ENCODE peak calls at places on chromosomes 7 and 10, in seven cellular contexts. Q is HCT116, Y is K562, I is GM12878, A is HepG2, G is H1, H is SK-N-SH. B is an unnamed sample.
A peak's percentile ranks its signal among the peaks of the same experiment; 100 is the strongest.

GRCh38 chr7:96685755-96686154 is 23.9 kb downstream of the SEM1 start:
- DNase-seq in Q (no peak), Y (no peak), I (no peak), A (no peak), G (no peak), H (no peak), B (no peak)

GRCh38 chr7:25860206-25860881 is 291.7 kb upstream of the NFE2L3 start:
- DNase-seq in Q (no peak), Y (no peak), I (no peak), A (no peak), G (peak; percentile 55), H (peak; percentile 43), B (no peak)

GRCh38 chr7:100271716-100272537 is 35.6 kb upstream of the SPDYE3 start:
- DNase-seq in Q (peak; percentile 83), Y (peak; percentile 94), I (peak; percentile 59), A (peak; percentile 92), G (peak; percentile 99), H (peak; percentile 97), B (peak; percentile 46)

GRCh38 chr7:127973797-127974196 is 57.4 kb downstream of the LRRC4 start:
- DNase-seq in Q (no peak), Y (no peak), I (no peak), A (no peak), G (no peak), H (no peak), B (no peak)

GRCh38 chr7:152847491-152847890 is 87.9 kb downstream of the ACTR3B start:
- DNase-seq in Q (no peak), Y (no peak), I (no peak), A (no peak), G (no peak), H (peak; percentile 22), B (no peak)

GRCh38 chr10:79179404-79180309 is 110.9 kb downstream of the ZMIZ1 start:
- DNase-seq in Q (no peak), Y (peak; percentile 65), I (no peak), A (no peak), G (no peak), H (peak; percentile 92), B (no peak)

GRCh38 chr10:34581871-34582532 is 233.1 kb downstream of the PARD3 start:
- DNase-seq in Q (no peak), Y (no peak), I (no peak), A (no peak), G (no peak), H (no peak), B (no peak)

GRCh38 chr10:8136745-8137144 is 82.3 kb downstream of the GATA3 start:
- DNase-seq in Q (no peak), Y (no peak), I (no peak), A (no peak), G (no peak), H (no peak), B (no peak)

GRCh38 chr7:129041142-129041928 is 13.6 kb downstream of the TNPO3 start:
- DNase-seq in Q (no peak), Y (no peak), I (no peak), A (no peak), G (no peak), H (no peak), B (no peak)

GRCh38 chr7:76372984-76373833 is 14.4 kb upstream of the YWHAG start:
- DNase-seq in Q (no peak), Y (peak; percentile 86), I (no peak), A (no peak), G (no peak), H (no peak), B (peak; percentile 75)

GRCh38 chr7:94239661-94240234 is 154.9 kb upstream of the COL1A2 start:
- DNase-seq in Q (no peak), Y (no peak), I (no peak), A (no peak), G (no peak), H (no peak), B (no peak)

GRCh38 chr10:91380873-91381561 is 29.1 kb upstream of the HECTD2 start:
- DNase-seq in Q (no peak), Y (no peak), I (no peak), A (no peak), G (no peak), H (peak; percentile 67), B (no peak)

GRCh38 chr7:150971242-150972048 is 6.7 kb downstream of the KCNH2 start:
- DNase-seq in Q (no peak), Y (peak; percentile 82), I (no peak), A (no peak), G (no peak), H (peak; percentile 90), B (no peak)

GRCh38 chr10:110042891-110043290 is 35.1 kb downstream of the ADD3 start:
- DNase-seq in Q (no peak), Y (no peak), I (no peak), A (peak; percentile 58), G (no peak), H (no peak), B (no peak)

GRCh38 chr7:74092964-74093339 is 9.3 kb downstream of the LIMK1 start:
- DNase-seq in Q (no peak), Y (peak; percentile 13), I (peak; percentile 60), A (no peak), G (no peak), H (peak; percentile 87), B (no peak)

GRCh38 chr10:111175786-111176185 is 99.0 kb downstream of the ADRA2A start:
- DNase-seq in Q (no peak), Y (peak; percentile 9), I (no peak), A (no peak), G (no peak), H (peak; percentile 63), B (no peak)

GRCh38 chr10:91653214-91653875 is 20.5 kb upstream of the PPP1R3C start:
- DNase-seq in Q (peak; percentile 80), Y (no peak), I (no peak), A (no peak), G (no peak), H (no peak), B (no peak)

GRCh38 chr7:67484244-67484751 is 487.7 kb downstream of the TYW1 start:
- DNase-seq in Q (peak; percentile 38), Y (peak; percentile 73), I (no peak), A (peak; percentile 63), G (peak; percentile 71), H (peak; percentile 77), B (peak; percentile 80)

GRCh38 chr7:1512781-1513656 is 8.8 kb upstream of the INTS1 start:
- DNase-seq in Q (peak; percentile 77), Y (no peak), I (no peak), A (no peak), G (no peak), H (no peak), B (peak; percentile 88)

DNA sequence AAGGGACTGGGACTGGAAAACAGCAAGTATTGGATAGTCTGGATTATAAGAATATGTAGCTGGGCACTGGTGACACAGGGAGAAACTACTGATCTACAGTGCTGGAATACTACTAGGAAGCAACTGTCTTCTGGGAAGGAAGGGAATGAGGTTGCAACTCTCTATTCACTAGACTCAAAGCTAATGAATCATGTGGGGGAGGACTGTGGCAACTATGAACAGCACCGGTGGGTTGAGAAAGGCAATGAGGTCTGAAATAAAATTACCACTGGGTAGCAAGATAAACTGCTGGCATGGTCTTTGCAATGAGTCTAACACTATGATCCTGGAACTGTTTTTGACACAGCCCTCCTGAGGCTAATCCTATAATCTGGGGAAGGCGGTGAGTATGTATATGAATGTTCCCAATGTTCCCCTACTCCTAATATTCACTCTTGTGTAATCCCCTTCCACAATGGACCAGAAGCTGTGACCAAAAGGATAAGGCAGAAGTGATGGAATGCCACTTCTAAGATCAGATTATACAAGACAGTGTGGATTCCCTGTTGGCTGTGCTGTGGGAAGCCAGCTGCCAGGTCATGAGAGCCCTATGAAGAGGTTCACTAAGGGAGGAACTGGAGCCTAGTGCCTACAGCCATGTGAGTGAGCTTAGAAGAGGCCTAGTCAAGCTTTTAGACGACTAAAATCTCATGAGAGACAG is 101.3 kb upstream of the DNAJB12 start:
- DNase-seq in Q (no peak), Y (no peak), I (no peak), A (no peak), G (no peak), H (no peak), B (no peak)
- TF ChIP-seq JUND in Q (no peak), Y (no peak), I (no peak), A (no peak), G (no peak), H (no peak), B (no peak)

GRCh38 chr7:27142562-27143021 is 889 bp downstream of the HOXA5 start:
- DNase-seq in Q (no peak), Y (no peak), I (no peak), A (no peak), G (no peak), H (no peak), B (no peak)

GRCh38 chr7:27141591-27142561 is 1.6 kb downstream of the HOXA5 start:
- DNase-seq in Q (no peak), Y (no peak), I (no peak), A (peak; percentile 63), G (peak; percentile 55), H (peak; percentile 50), B (no peak)

GRCh38 chr7:27143950-27144798 is 693 bp upstream of the HOXA5 start:
- DNase-seq in Q (no peak), Y (no peak), I (no peak), A (no peak), G (no peak), H (no peak), B (no peak)

GRCh38 chr7:27144799-27145166 is 1.3 kb upstream of the HOXA5 start:
- DNase-seq in Q (no peak), Y (no peak), I (no peak), A (no peak), G (peak; percentile 56), H (peak; percentile 47), B (no peak)

GRCh38 chr7:27143022-27143949 is at the start of gene HOXA5:
- DNase-seq in Q (no peak), Y (no peak), I (no peak), A (peak; percentile 90), G (peak; percentile 96), H (peak; percentile 92), B (no peak)
- TF ChIP-seq JUND in Q (no peak), Y (no peak), I (no peak), A (no peak), G (no peak), H (no peak), B (no peak)

GRCh38 chr10:103800789-103801540 is 54.4 kb downstream of the SH3PXD2A start:
- DNase-seq in Q (no peak), Y (no peak), I (peak; percentile 24), A (peak; percentile 68), G (no peak), H (no peak), B (no peak)
- TF ChIP-seq JUND in Q (no peak), Y (no peak), I (no peak), A (no peak), G (no peak), H (no peak), B (no peak)

DNA sequence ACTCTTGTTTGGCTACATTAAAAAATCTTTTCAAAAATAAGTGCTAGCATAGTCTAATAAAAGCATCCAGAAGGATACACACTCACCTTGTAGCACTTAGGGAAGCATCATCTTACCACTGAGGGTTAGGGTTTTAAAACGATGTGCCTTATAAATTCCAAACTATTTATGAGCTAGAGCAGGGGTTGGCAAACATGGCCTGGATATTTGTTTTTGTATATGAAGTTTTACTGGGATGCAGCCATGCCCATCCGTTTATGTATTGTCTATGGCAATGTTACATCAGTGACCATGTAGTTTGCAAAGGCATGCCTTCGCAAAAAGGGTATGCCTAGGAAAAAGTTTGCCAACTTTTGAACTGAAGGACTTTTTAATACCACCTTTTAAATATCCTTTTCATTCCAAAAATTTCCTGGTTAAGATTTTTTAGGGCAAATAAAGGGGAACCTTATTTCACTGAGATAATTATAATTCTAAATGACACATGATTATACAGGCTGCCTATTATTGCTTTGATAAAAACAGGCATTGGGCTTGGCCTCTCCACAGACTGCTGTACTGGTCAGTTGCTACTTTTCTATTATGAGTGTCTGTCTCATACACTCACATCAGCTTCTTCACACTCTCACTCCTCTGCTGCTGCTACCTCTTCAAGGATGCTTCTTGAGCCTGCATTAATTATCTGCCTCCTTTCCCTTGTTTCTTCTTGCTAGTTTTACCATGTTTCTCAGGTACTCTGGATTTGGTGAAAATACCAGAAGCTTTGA is 30.7 kb downstream of the MTPN start:
- DNase-seq in Q (no peak), Y (no peak), I (no peak), A (no peak), G (no peak), H (no peak), B (no peak)
- TF ChIP-seq JUND in Q (no peak), Y (no peak), I (no peak), A (no peak), G (no peak), H (no peak), B (no peak)